ENCODE peak calls at places on chromosome 11, in ten cellular contexts. One of them, this sample, is unnamed.

GRCh38 chr11:70544774-70545625 is 146.7 kb downstream of the CTTN start:
- DNase-seq in NCI-H345: no peak
- DNase-seq in H1: no peak
- DNase-seq in mesendoderm: peak
- DNase-seq in NCI-H146: no peak
- DNase-seq in Right ventricle myocardium superior: no peak
- DNase-seq in colonic mucosa: no peak
- DNase-seq in cerebellar nuclear complex: no peak
- DNase-seq in cerebellum: no peak
- DNase-seq in fibroblast of lung: peak
- DNase-seq in this sample: peak

GRCh38 chr11:62497132-62497915 is 49.3 kb downstream of the AHNAK start:
- DNase-seq in NCI-H345: peak
- DNase-seq in cerebellar nuclear complex: no peak
- DNase-seq in cerebellum: peak
- DNase-seq in mesendoderm: peak
- DNase-seq in colonic mucosa: peak
- DNase-seq in Right ventricle myocardium superior: no peak
- DNase-seq in NCI-H146: peak
- DNase-seq in H1: no peak
- DNase-seq in fibroblast of lung: peak
- DNase-seq in this sample: no peak

GRCh38 chr11:17810736-17811135 is 76.2 kb downstream of the KCNC1 start:
- DNase-seq in H1: no peak
- DNase-seq in cerebellum: peak
- DNase-seq in NCI-H146: no peak
- DNase-seq in fibroblast of lung: peak
- DNase-seq in Right ventricle myocardium superior: no peak
- DNase-seq in colonic mucosa: no peak
- DNase-seq in cerebellar nuclear complex: no peak
- DNase-seq in mesendoderm: no peak
- DNase-seq in NCI-H345: no peak
- DNase-seq in this sample: no peak

GRCh38 chr11:123137496-123138270 is 57.4 kb downstream of the CLMP start:
- DNase-seq in cerebellum: no peak
- DNase-seq in NCI-H146: peak
- DNase-seq in cerebellar nuclear complex: no peak
- DNase-seq in H1: peak
- DNase-seq in NCI-H345: no peak
- DNase-seq in fibroblast of lung: peak
- DNase-seq in colonic mucosa: peak
- DNase-seq in Right ventricle myocardium superior: peak
- DNase-seq in mesendoderm: peak
- DNase-seq in this sample: peak

GRCh38 chr11:32032478-32032877 is 58.4 kb upstream of the RCN1 start:
- DNase-seq in Right ventricle myocardium superior: no peak
- DNase-seq in cerebellar nuclear complex: no peak
- DNase-seq in cerebellum: no peak
- DNase-seq in NCI-H345: no peak
- DNase-seq in fibroblast of lung: peak
- DNase-seq in mesendoderm: no peak
- DNase-seq in colonic mucosa: no peak
- DNase-seq in NCI-H146: no peak
- DNase-seq in H1: no peak
- DNase-seq in this sample: no peak

GRCh38 chr11:84894666-84895065 is 732.5 kb downstream of the DLG2 start:
- DNase-seq in mesendoderm: peak
- DNase-seq in fibroblast of lung: no peak
- DNase-seq in cerebellum: no peak
- DNase-seq in NCI-H146: no peak
- DNase-seq in NCI-H345: no peak
- DNase-seq in Right ventricle myocardium superior: no peak
- DNase-seq in cerebellar nuclear complex: no peak
- DNase-seq in colonic mucosa: no peak
- DNase-seq in H1: no peak
- DNase-seq in this sample: no peak

GRCh38 chr11:79212711-79213110 is 228.1 kb downstream of the TENM4 start:
- DNase-seq in mesendoderm: peak
- DNase-seq in NCI-H146: no peak
- DNase-seq in NCI-H345: no peak
- DNase-seq in Right ventricle myocardium superior: no peak
- DNase-seq in cerebellum: no peak
- DNase-seq in colonic mucosa: no peak
- DNase-seq in cerebellar nuclear complex: no peak
- DNase-seq in fibroblast of lung: no peak
- DNase-seq in H1: no peak
- DNase-seq in this sample: peak

GRCh38 chr11:3103076-3103475 is 45.9 kb upstream of the CARS1 start:
- DNase-seq in cerebellar nuclear complex: no peak
- DNase-seq in cerebellum: no peak
- DNase-seq in H1: no peak
- DNase-seq in fibroblast of lung: no peak
- DNase-seq in NCI-H146: no peak
- DNase-seq in Right ventricle myocardium superior: peak
- DNase-seq in NCI-H345: no peak
- DNase-seq in colonic mucosa: no peak
- DNase-seq in mesendoderm: no peak
- DNase-seq in this sample: peak

GRCh38 chr11:36501236-36501635 is 8.8 kb downstream of the TRAF6 start:
- DNase-seq in mesendoderm: no peak
- DNase-seq in H1: no peak
- DNase-seq in colonic mucosa: no peak
- DNase-seq in fibroblast of lung: peak
- DNase-seq in cerebellum: no peak
- DNase-seq in Right ventricle myocardium superior: no peak
- DNase-seq in NCI-H146: no peak
- DNase-seq in NCI-H345: no peak
- DNase-seq in cerebellar nuclear complex: no peak
- DNase-seq in this sample: no peak

GRCh38 chr11:117183724-117184349 is 5.3 kb downstream of the SIDT2 start:
- DNase-seq in cerebellum: no peak
- DNase-seq in NCI-H146: no peak
- DNase-seq in H1: no peak
- DNase-seq in colonic mucosa: peak
- DNase-seq in Right ventricle myocardium superior: no peak
- DNase-seq in fibroblast of lung: no peak
- DNase-seq in mesendoderm: no peak
- DNase-seq in NCI-H345: no peak
- DNase-seq in cerebellar nuclear complex: no peak
- DNase-seq in this sample: peak

GRCh38 chr11:82842019-82842418 is 58.2 kb downstream of the PRCP start:
- DNase-seq in colonic mucosa: no peak
- DNase-seq in Right ventricle myocardium superior: no peak
- DNase-seq in NCI-H146: no peak
- DNase-seq in NCI-H345: no peak
- DNase-seq in cerebellar nuclear complex: no peak
- DNase-seq in H1: no peak
- DNase-seq in mesendoderm: no peak
- DNase-seq in cerebellum: peak
- DNase-seq in fibroblast of lung: no peak
- DNase-seq in this sample: no peak

GRCh38 chr11:957201-957920 is 31.7 kb downstream of the AP2A2 start:
- DNase-seq in NCI-H146: no peak
- DNase-seq in H1: no peak
- DNase-seq in fibroblast of lung: no peak
- DNase-seq in Right ventricle myocardium superior: no peak
- DNase-seq in colonic mucosa: no peak
- DNase-seq in cerebellar nuclear complex: no peak
- DNase-seq in mesendoderm: no peak
- DNase-seq in cerebellum: no peak
- DNase-seq in NCI-H345: no peak
- DNase-seq in this sample: no peak

GRCh38 chr11:9838229-9838628 is 174.4 kb downstream of the SWAP70 start:
- DNase-seq in NCI-H146: no peak
- DNase-seq in Right ventricle myocardium superior: no peak
- DNase-seq in colonic mucosa: no peak
- DNase-seq in NCI-H345: no peak
- DNase-seq in mesendoderm: peak
- DNase-seq in H1: no peak
- DNase-seq in cerebellar nuclear complex: no peak
- DNase-seq in fibroblast of lung: peak
- DNase-seq in cerebellum: no peak
- DNase-seq in this sample: no peak

GRCh38 chr11:9990221-9990973 is 303.6 kb downstream of the SBF2 start:
- DNase-seq in NCI-H146: no peak
- DNase-seq in cerebellar nuclear complex: no peak
- DNase-seq in colonic mucosa: no peak
- DNase-seq in Right ventricle myocardium superior: no peak
- DNase-seq in mesendoderm: peak
- DNase-seq in fibroblast of lung: peak
- DNase-seq in cerebellum: no peak
- DNase-seq in H1: no peak
- DNase-seq in NCI-H345: no peak
- DNase-seq in this sample: no peak

GRCh38 chr11:10666976-10667892 is 26.3 kb downstream of the IRAG1 start:
- DNase-seq in cerebellum: no peak
- DNase-seq in H1: no peak
- DNase-seq in colonic mucosa: no peak
- DNase-seq in NCI-H146: no peak
- DNase-seq in fibroblast of lung: peak
- DNase-seq in Right ventricle myocardium superior: no peak
- DNase-seq in cerebellar nuclear complex: no peak
- DNase-seq in mesendoderm: no peak
- DNase-seq in NCI-H345: no peak
- DNase-seq in this sample: no peak

GRCh38 chr11:115693002-115693401 is 188.8 kb upstream of the CADM1 start:
- DNase-seq in colonic mucosa: no peak
- DNase-seq in cerebellar nuclear complex: no peak
- DNase-seq in mesendoderm: no peak
- DNase-seq in fibroblast of lung: no peak
- DNase-seq in cerebellum: no peak
- DNase-seq in H1: no peak
- DNase-seq in NCI-H146: no peak
- DNase-seq in Right ventricle myocardium superior: no peak
- DNase-seq in NCI-H345: no peak
- DNase-seq in this sample: no peak

GRCh38 chr11:120563698-120564572 is 52.4 kb downstream of the GRIK4 start:
- DNase-seq in cerebellum: peak
- DNase-seq in Right ventricle myocardium superior: peak
- DNase-seq in fibroblast of lung: peak
- DNase-seq in cerebellar nuclear complex: no peak
- DNase-seq in colonic mucosa: no peak
- DNase-seq in NCI-H146: peak
- DNase-seq in NCI-H345: peak
- DNase-seq in H1: peak
- DNase-seq in mesendoderm: peak
- DNase-seq in this sample: peak

GRCh38 chr11:45180888-45181594 is 34.6 kb downstream of the PRDM11 start:
- DNase-seq in Right ventricle myocardium superior: peak
- DNase-seq in mesendoderm: peak
- DNase-seq in cerebellum: peak
- DNase-seq in colonic mucosa: peak
- DNase-seq in NCI-H146: peak
- DNase-seq in NCI-H345: no peak
- DNase-seq in fibroblast of lung: peak
- DNase-seq in cerebellar nuclear complex: no peak
- DNase-seq in H1: no peak
- DNase-seq in this sample: peak

GRCh38 chr11:111352235-111352746 is 26.8 kb downstream of the POU2AF1 start:
- DNase-seq in colonic mucosa: no peak
- DNase-seq in NCI-H345: no peak
- DNase-seq in fibroblast of lung: no peak
- DNase-seq in Right ventricle myocardium superior: no peak
- DNase-seq in cerebellar nuclear complex: no peak
- DNase-seq in cerebellum: no peak
- DNase-seq in mesendoderm: no peak
- DNase-seq in H1: no peak
- DNase-seq in NCI-H146: no peak
- DNase-seq in this sample: no peak

GRCh38 chr11:57087966-57088365 is 93.8 kb upstream of the LRRC55 start:
- DNase-seq in fibroblast of lung: no peak
- DNase-seq in H1: no peak
- DNase-seq in Right ventricle myocardium superior: no peak
- DNase-seq in colonic mucosa: no peak
- DNase-seq in cerebellar nuclear complex: no peak
- DNase-seq in cerebellum: no peak
- DNase-seq in mesendoderm: no peak
- DNase-seq in NCI-H146: no peak
- DNase-seq in NCI-H345: no peak
- DNase-seq in this sample: no peak